ENCODE peak calls at places on chromosomes 13 and 19, in five cellular contexts. One of them, this sample, is unnamed.

GRCh38 chr19:7860902-7861618 is 13.1 kb downstream of the PRR36 start:
- DNase-seq in A549: no peak
- DNase-seq in lower leg skin: no peak
- DNase-seq in uterus: no peak
- DNase-seq in T1000: no peak
- DNase-seq in this sample: no peak

GRCh38 chr13:78593652-78594494 is 9.5 kb downstream of the POU4F1 start:
- DNase-seq in uterus: no peak
- DNase-seq in A549: no peak
- DNase-seq in lower leg skin: no peak
- DNase-seq in T1000: no peak
- DNase-seq in this sample: no peak

GRCh38 chr19:38684078-38684861 is 36.8 kb downstream of the ACTN4 start:
- DNase-seq in lower leg skin: peak
- DNase-seq in uterus: peak
- DNase-seq in A549: peak
- DNase-seq in T1000: peak
- DNase-seq in this sample: peak

GRCh38 chr19:30453768-30454167 is 81.6 kb downstream of the ZNF536 start:
- DNase-seq in T1000: no peak
- DNase-seq in lower leg skin: no peak
- DNase-seq in uterus: no peak
- DNase-seq in A549: no peak
- DNase-seq in this sample: no peak

GRCh38 chr19:39465956-39466747 is 14.5 kb upstream of the TIMM50 start:
- DNase-seq in uterus: no peak
- DNase-seq in T1000: no peak
- DNase-seq in A549: no peak
- DNase-seq in lower leg skin: no peak
- DNase-seq in this sample: no peak

GRCh38 chr19:34481861-34482379 is 362 bp downstream of the WTIP start:
- DNase-seq in A549: peak
- DNase-seq in uterus: no peak
- DNase-seq in lower leg skin: peak
- DNase-seq in T1000: peak
- DNase-seq in this sample: no peak

GRCh38 chr13:79108914-79109643 is 297.0 kb downstream of the RBM26 start:
- DNase-seq in uterus: no peak
- DNase-seq in A549: no peak
- DNase-seq in T1000: no peak
- DNase-seq in lower leg skin: no peak
- DNase-seq in this sample: no peak

GRCh38 chr19:45382426-45382825 is 12.1 kb upstream of the ERCC2 start:
- DNase-seq in uterus: no peak
- DNase-seq in T1000: no peak
- DNase-seq in lower leg skin: no peak
- DNase-seq in A549: no peak
- DNase-seq in this sample: no peak

GRCh38 chr13:41365636-41366035 is 54.6 kb downstream of the NAA16 start:
- DNase-seq in uterus: no peak
- DNase-seq in lower leg skin: no peak
- DNase-seq in A549: no peak
- DNase-seq in T1000: no peak
- DNase-seq in this sample: no peak

GRCh38 chr19:32318884-32319520 is 26.4 kb upstream of the ZNF507 start:
- DNase-seq in uterus: no peak
- DNase-seq in A549: peak
- DNase-seq in lower leg skin: no peak
- DNase-seq in T1000: no peak
- DNase-seq in this sample: no peak

GRCh38 chr19:49129238-49129583 is 9.9 kb downstream of the PPFIA3 start:
- DNase-seq in T1000: no peak
- DNase-seq in lower leg skin: no peak
- DNase-seq in A549: no peak
- DNase-seq in uterus: no peak
- DNase-seq in this sample: no peak

GRCh38 chr13:114108894-114109293 is 23.5 kb downstream of the RASA3 start:
- DNase-seq in T1000: no peak
- DNase-seq in lower leg skin: peak
- DNase-seq in uterus: peak
- DNase-seq in A549: no peak
- DNase-seq in this sample: no peak

GRCh38 chr19:19493841-19494546 is 21.4 kb downstream of the TSSK6 start:
- DNase-seq in uterus: no peak
- DNase-seq in A549: no peak
- DNase-seq in lower leg skin: no peak
- DNase-seq in T1000: no peak
- DNase-seq in this sample: no peak

GRCh38 chr13:31278874-31279273 is 79.1 kb downstream of the B3GLCT start:
- DNase-seq in uterus: no peak
- DNase-seq in T1000: no peak
- DNase-seq in A549: no peak
- DNase-seq in lower leg skin: no peak
- DNase-seq in this sample: no peak

GRCh38 chr13:38042771-38043170 is 173.2 kb upstream of the TRPC4 start:
- DNase-seq in uterus: no peak
- DNase-seq in T1000: no peak
- DNase-seq in A549: no peak
- DNase-seq in lower leg skin: no peak
- DNase-seq in this sample: no peak

GRCh38 chr13:28533441-28534166 is 38.7 kb upstream of the FLT1 start:
- DNase-seq in lower leg skin: no peak
- DNase-seq in A549: no peak
- DNase-seq in uterus: no peak
- DNase-seq in T1000: no peak
- DNase-seq in this sample: no peak

GRCh38 chr19:1674293-1674679 is 21.9 kb upstream of the TCF3 start:
- DNase-seq in lower leg skin: no peak
- DNase-seq in uterus: no peak
- DNase-seq in T1000: no peak
- DNase-seq in A549: no peak
- DNase-seq in this sample: no peak

GRCh38 chr19:13097331-13098258 is 5.1 kb downstream of the LYL1 start:
- DNase-seq in T1000: no peak
- DNase-seq in lower leg skin: no peak
- DNase-seq in A549: no peak
- DNase-seq in uterus: peak
- DNase-seq in this sample: no peak

GRCh38 chr13:20847298-20847697 is 55.2 kb downstream of the XPO4 start:
- DNase-seq in A549: no peak
- DNase-seq in T1000: no peak
- DNase-seq in uterus: no peak
- DNase-seq in lower leg skin: no peak
- DNase-seq in this sample: no peak

GRCh38 chr19:7397687-7398086 is 49.0 kb downstream of the ARHGEF18 start:
- DNase-seq in A549: no peak
- DNase-seq in lower leg skin: no peak
- DNase-seq in T1000: peak
- DNase-seq in uterus: no peak
- DNase-seq in this sample: peak

GRCh38 chr13:70987043-70987442 is 878.8 kb upstream of the KLHL1 start:
- DNase-seq in uterus: no peak
- DNase-seq in lower leg skin: no peak
- DNase-seq in T1000: no peak
- DNase-seq in A549: no peak
- DNase-seq in this sample: no peak

GRCh38 chr13:36778083-36778671 is 40.8 kb upstream of the RFXAP start:
- DNase-seq in uterus: no peak
- DNase-seq in lower leg skin: no peak
- DNase-seq in A549: no peak
- DNase-seq in T1000: no peak
- DNase-seq in this sample: peak

GRCh38 chr13:36131931-36132297 is 732 bp upstream of the DCLK1 start:
- DNase-seq in lower leg skin: no peak
- DNase-seq in uterus: peak
- DNase-seq in T1000: no peak
- DNase-seq in A549: no peak
- DNase-seq in this sample: no peak

GRCh38 chr13:43786766-43787517 is at the start of gene ENOX1:
- DNase-seq in T1000: peak
- DNase-seq in A549: peak
- DNase-seq in uterus: peak
- DNase-seq in lower leg skin: peak
- DNase-seq in this sample: no peak

This sample was measured in HTR-8/SVneo.